ENCODE peak calls at places on chromosome 17, in seven cellular contexts. One of them, this sample, is unnamed.

GRCh38 chr17:3697157-3697515 is 1.2 kb upstream of the P2RX5 start:
- DNase-seq in astrocyte of the cerebellum: no peak
- DNase-seq in ovary: no peak
- DNase-seq in lower leg skin: no peak
- DNase-seq in kidney epithelial cell: no peak
- DNase-seq in HepG2: no peak
- DNase-seq in adrenal gland: no peak
- DNase-seq in this sample: no peak

GRCh38 chr17:55266051-55266957 is 1.5 kb downstream of the HLF start:
- DNase-seq in astrocyte of the cerebellum: no peak
- DNase-seq in ovary: peak
- DNase-seq in lower leg skin: no peak
- DNase-seq in kidney epithelial cell: no peak
- DNase-seq in HepG2: peak
- DNase-seq in adrenal gland: peak
- DNase-seq in this sample: no peak

GRCh38 chr17:29179232-29180036 is 764 bp downstream of the MYO18A start:
- DNase-seq in astrocyte of the cerebellum: no peak
- DNase-seq in ovary: peak
- DNase-seq in lower leg skin: peak
- DNase-seq in kidney epithelial cell: no peak
- DNase-seq in HepG2: peak
- DNase-seq in adrenal gland: no peak
- DNase-seq in this sample: no peak

GRCh38 chr17:50598487-50598886 is 36.2 kb upstream of the ABCC3 start:
- DNase-seq in astrocyte of the cerebellum: no peak
- DNase-seq in ovary: no peak
- DNase-seq in lower leg skin: no peak
- DNase-seq in kidney epithelial cell: no peak
- DNase-seq in HepG2: no peak
- DNase-seq in adrenal gland: no peak
- DNase-seq in this sample: no peak

GRCh38 chr17:43816336-43817320 is 16.3 kb downstream of the MPP3 start:
- DNase-seq in astrocyte of the cerebellum: no peak
- DNase-seq in ovary: no peak
- DNase-seq in lower leg skin: no peak
- DNase-seq in kidney epithelial cell: no peak
- DNase-seq in HepG2: no peak
- DNase-seq in adrenal gland: no peak
- DNase-seq in this sample: no peak

GRCh38 chr17:32323046-32323445 is 18.9 kb downstream of the C17orf75 start:
- DNase-seq in astrocyte of the cerebellum: no peak
- DNase-seq in ovary: no peak
- DNase-seq in lower leg skin: no peak
- DNase-seq in kidney epithelial cell: no peak
- DNase-seq in HepG2: no peak
- DNase-seq in adrenal gland: no peak
- DNase-seq in this sample: no peak

GRCh38 chr17:46820592-46821450 is 2.3 kb upstream of the WNT3 start:
- DNase-seq in astrocyte of the cerebellum: no peak
- DNase-seq in ovary: no peak
- DNase-seq in lower leg skin: no peak
- DNase-seq in kidney epithelial cell: no peak
- DNase-seq in HepG2: no peak
- DNase-seq in adrenal gland: no peak
- DNase-seq in this sample: no peak

GRCh38 chr17:44307387-44308186 is 814 bp upstream of the RUNDC3A start:
- DNase-seq in astrocyte of the cerebellum: no peak
- DNase-seq in ovary: peak
- DNase-seq in lower leg skin: no peak
- DNase-seq in kidney epithelial cell: no peak
- DNase-seq in HepG2: no peak
- DNase-seq in adrenal gland: peak
- DNase-seq in this sample: no peak

GRCh38 chr17:55496094-55496881 is 15.0 kb downstream of the SMIM36 start:
- DNase-seq in astrocyte of the cerebellum: no peak
- DNase-seq in ovary: no peak
- DNase-seq in lower leg skin: no peak
- DNase-seq in kidney epithelial cell: no peak
- DNase-seq in HepG2: peak
- DNase-seq in adrenal gland: no peak
- DNase-seq in this sample: peak

GRCh38 chr17:32915108-32915700 is 12.7 kb upstream of the TMEM98 start:
- DNase-seq in astrocyte of the cerebellum: no peak
- DNase-seq in ovary: no peak
- DNase-seq in lower leg skin: no peak
- DNase-seq in kidney epithelial cell: no peak
- DNase-seq in HepG2: no peak
- DNase-seq in adrenal gland: no peak
- DNase-seq in this sample: no peak

GRCh38 chr17:46944931-46945330 is 22.0 kb downstream of the GOSR2 start:
- DNase-seq in astrocyte of the cerebellum: no peak
- DNase-seq in ovary: no peak
- DNase-seq in lower leg skin: no peak
- DNase-seq in kidney epithelial cell: no peak
- DNase-seq in HepG2: no peak
- DNase-seq in adrenal gland: no peak
- DNase-seq in this sample: no peak

GRCh38 chr17:31558748-31559646 is 167.5 kb downstream of the RAB11FIP4 start:
- DNase-seq in astrocyte of the cerebellum: no peak
- DNase-seq in ovary: peak
- DNase-seq in lower leg skin: peak
- DNase-seq in kidney epithelial cell: no peak
- DNase-seq in HepG2: peak
- DNase-seq in adrenal gland: peak
- DNase-seq in this sample: no peak

GRCh38 chr17:78645421-78646295 is 68.5 kb upstream of the DNAH17 start:
- DNase-seq in astrocyte of the cerebellum: no peak
- DNase-seq in ovary: no peak
- DNase-seq in lower leg skin: peak
- DNase-seq in kidney epithelial cell: no peak
- DNase-seq in HepG2: no peak
- DNase-seq in adrenal gland: peak
- DNase-seq in this sample: no peak

GRCh38 chr17:37458805-37459204 is 30.9 kb upstream of the DUSP14 start:
- DNase-seq in astrocyte of the cerebellum: no peak
- DNase-seq in ovary: no peak
- DNase-seq in lower leg skin: no peak
- DNase-seq in kidney epithelial cell: no peak
- DNase-seq in HepG2: no peak
- DNase-seq in adrenal gland: peak
- DNase-seq in this sample: no peak

GRCh38 chr17:16467044-16467443 is 24.9 kb downstream of the LRRC75A start:
- DNase-seq in astrocyte of the cerebellum: no peak
- DNase-seq in ovary: no peak
- DNase-seq in lower leg skin: no peak
- DNase-seq in kidney epithelial cell: no peak
- DNase-seq in HepG2: no peak
- DNase-seq in adrenal gland: peak
- DNase-seq in this sample: no peak

GRCh38 chr17:45101883-45102811 is 30.2 kb downstream of the PLCD3 start:
- DNase-seq in astrocyte of the cerebellum: no peak
- DNase-seq in ovary: no peak
- DNase-seq in lower leg skin: no peak
- DNase-seq in kidney epithelial cell: no peak
- DNase-seq in HepG2: peak
- DNase-seq in adrenal gland: peak
- DNase-seq in this sample: no peak

GRCh38 chr17:80681215-80681614 is 136.6 kb downstream of the RPTOR start:
- DNase-seq in astrocyte of the cerebellum: no peak
- DNase-seq in ovary: no peak
- DNase-seq in lower leg skin: no peak
- DNase-seq in kidney epithelial cell: no peak
- DNase-seq in HepG2: no peak
- DNase-seq in adrenal gland: no peak
- DNase-seq in this sample: no peak

GRCh38 chr17:30780343-30780742 is 44.1 kb downstream of the CRLF3 start:
- DNase-seq in astrocyte of the cerebellum: no peak
- DNase-seq in ovary: no peak
- DNase-seq in lower leg skin: no peak
- DNase-seq in kidney epithelial cell: no peak
- DNase-seq in HepG2: no peak
- DNase-seq in adrenal gland: no peak
- DNase-seq in this sample: no peak

GRCh38 chr17:34252890-34253525 is 2.1 kb upstream of the CCL2 start:
- DNase-seq in astrocyte of the cerebellum: no peak
- DNase-seq in ovary: no peak
- DNase-seq in lower leg skin: no peak
- DNase-seq in kidney epithelial cell: no peak
- DNase-seq in HepG2: no peak
- DNase-seq in adrenal gland: no peak
- DNase-seq in this sample: peak

GRCh38 chr17:75046583-75047289 is at the start of the genes ATP5PD and KCTD2:
- DNase-seq in astrocyte of the cerebellum: peak
- DNase-seq in ovary: peak
- DNase-seq in lower leg skin: peak
- DNase-seq in kidney epithelial cell: peak
- DNase-seq in HepG2: peak
- DNase-seq in adrenal gland: peak
- DNase-seq in this sample: peak
- TF ChIP-seq CTCF in astrocyte of the cerebellum: no peak
- TF ChIP-seq CTCF in ovary: peak
- TF ChIP-seq CTCF in lower leg skin: no peak
- TF ChIP-seq CTCF in kidney epithelial cell: no peak
- TF ChIP-seq CTCF in HepG2: peak
- TF ChIP-seq CTCF in adrenal gland: no peak
- TF ChIP-seq CTCF in this sample: no peak

GRCh38 chr17:74901353-74902145 is 8.1 kb upstream of the FADS6 start:
- DNase-seq in astrocyte of the cerebellum: no peak
- DNase-seq in ovary: no peak
- DNase-seq in lower leg skin: no peak
- DNase-seq in kidney epithelial cell: no peak
- DNase-seq in HepG2: no peak
- DNase-seq in adrenal gland: no peak
- DNase-seq in this sample: no peak

GRCh38 chr17:74904687-74905409 is 11.4 kb upstream of the FADS6 start:
- DNase-seq in astrocyte of the cerebellum: no peak
- DNase-seq in ovary: no peak
- DNase-seq in lower leg skin: no peak
- DNase-seq in kidney epithelial cell: no peak
- DNase-seq in HepG2: no peak
- DNase-seq in adrenal gland: no peak
- DNase-seq in this sample: no peak

GRCh38 chr17:74903034-74903433 is 9.6 kb upstream of the FADS6 start:
- DNase-seq in astrocyte of the cerebellum: no peak
- DNase-seq in ovary: no peak
- DNase-seq in lower leg skin: no peak
- DNase-seq in kidney epithelial cell: no peak
- DNase-seq in HepG2: no peak
- DNase-seq in adrenal gland: no peak
- DNase-seq in this sample: no peak

GRCh38 chr17:74903671-74904070 is 10.2 kb upstream of the FADS6 start:
- DNase-seq in astrocyte of the cerebellum: no peak
- DNase-seq in ovary: no peak
- DNase-seq in lower leg skin: no peak
- DNase-seq in kidney epithelial cell: no peak
- DNase-seq in HepG2: no peak
- DNase-seq in adrenal gland: no peak
- DNase-seq in this sample: no peak

GRCh38 chr17:74907012-74907411 is 13.6 kb upstream of the FADS6 start:
- DNase-seq in astrocyte of the cerebellum: no peak
- DNase-seq in ovary: no peak
- DNase-seq in lower leg skin: no peak
- DNase-seq in kidney epithelial cell: no peak
- DNase-seq in HepG2: no peak
- DNase-seq in adrenal gland: no peak
- DNase-seq in this sample: no peak
- H3K4me3 ChIP-seq in astrocyte of the cerebellum: no peak
- H3K4me3 ChIP-seq in ovary: no peak
- H3K4me3 ChIP-seq in lower leg skin: no peak
- H3K4me3 ChIP-seq in kidney epithelial cell: no peak
- H3K4me3 ChIP-seq in HepG2: no peak
- H3K4me3 ChIP-seq in adrenal gland: no peak
- H3K4me3 ChIP-seq in this sample: no peak

DNA sequence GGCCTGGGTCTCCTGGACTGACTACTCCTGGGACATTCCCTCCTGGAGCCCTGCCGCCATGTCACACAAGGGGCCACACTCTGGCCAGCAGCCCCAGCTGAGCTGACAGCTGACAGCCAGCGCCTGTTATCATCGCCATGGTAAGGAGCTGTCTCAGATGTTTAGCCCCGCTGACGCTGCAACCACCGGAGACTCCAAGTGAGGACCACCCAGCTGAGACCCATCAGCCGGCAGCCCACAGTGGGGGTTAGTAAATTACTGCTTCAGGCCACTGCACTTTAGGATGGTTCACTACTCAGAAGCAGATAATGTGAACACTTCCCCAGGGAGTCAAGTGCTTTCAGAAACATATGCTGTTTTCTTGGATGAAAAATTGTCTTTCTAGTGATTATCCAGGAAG is 14.6 kb upstream of the SPHK1 start:
- DNase-seq in astrocyte of the cerebellum: no peak
- DNase-seq in ovary: no peak
- DNase-seq in lower leg skin: no peak
- DNase-seq in kidney epithelial cell: no peak
- DNase-seq in HepG2: no peak
- DNase-seq in adrenal gland: no peak
- DNase-seq in this sample: no peak
- TF ChIP-seq CTCF in astrocyte of the cerebellum: no peak
- TF ChIP-seq CTCF in ovary: no peak
- TF ChIP-seq CTCF in lower leg skin: no peak
- TF ChIP-seq CTCF in kidney epithelial cell: no peak
- TF ChIP-seq CTCF in HepG2: no peak
- TF ChIP-seq CTCF in adrenal gland: no peak
- TF ChIP-seq CTCF in this sample: no peak

GRCh38 chr17:72222571-72222970 is 101.8 kb downstream of the SOX9 start:
- DNase-seq in astrocyte of the cerebellum: no peak
- DNase-seq in ovary: no peak
- DNase-seq in lower leg skin: no peak
- DNase-seq in kidney epithelial cell: no peak
- DNase-seq in HepG2: no peak
- DNase-seq in adrenal gland: no peak
- DNase-seq in this sample: no peak

GRCh38 chr17:72226322-72226721 is 105.5 kb downstream of the SOX9 start:
- DNase-seq in astrocyte of the cerebellum: no peak
- DNase-seq in ovary: no peak
- DNase-seq in lower leg skin: no peak
- DNase-seq in kidney epithelial cell: no peak
- DNase-seq in HepG2: no peak
- DNase-seq in adrenal gland: no peak
- DNase-seq in this sample: no peak

GRCh38 chr17:72223816-72224215 is 103.0 kb downstream of the SOX9 start:
- DNase-seq in astrocyte of the cerebellum: no peak
- DNase-seq in ovary: no peak
- DNase-seq in lower leg skin: no peak
- DNase-seq in kidney epithelial cell: peak
- DNase-seq in HepG2: no peak
- DNase-seq in adrenal gland: no peak
- DNase-seq in this sample: no peak

GRCh38 chr17:72219824-72220473 is 99.1 kb downstream of the SOX9 start:
- DNase-seq in astrocyte of the cerebellum: no peak
- DNase-seq in ovary: no peak
- DNase-seq in lower leg skin: no peak
- DNase-seq in kidney epithelial cell: no peak
- DNase-seq in HepG2: no peak
- DNase-seq in adrenal gland: no peak
- DNase-seq in this sample: no peak

DNA sequence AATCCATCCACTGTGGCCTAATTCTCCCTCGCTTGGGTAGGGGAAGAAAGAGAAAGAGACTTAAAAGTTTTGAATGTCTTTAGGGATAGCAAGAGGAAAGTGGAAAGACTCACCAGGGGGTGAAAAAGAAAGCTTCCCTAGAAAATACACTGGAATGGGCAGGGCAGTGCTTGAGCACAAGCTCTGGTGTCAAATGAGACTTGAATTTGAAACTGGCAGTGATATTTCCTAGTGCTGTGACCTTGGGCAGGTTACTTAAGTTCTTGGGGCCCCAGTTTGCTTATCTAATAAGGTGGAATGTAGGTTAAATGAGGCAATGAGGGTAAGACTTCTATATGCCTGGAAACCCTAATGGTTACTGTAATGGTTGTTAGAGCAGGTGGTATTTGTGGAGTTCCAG is 102.2 kb downstream of the SOX9 start:
- DNase-seq in astrocyte of the cerebellum: no peak
- DNase-seq in ovary: no peak
- DNase-seq in lower leg skin: no peak
- DNase-seq in kidney epithelial cell: no peak
- DNase-seq in HepG2: no peak
- DNase-seq in adrenal gland: no peak
- DNase-seq in this sample: no peak
- H3K4me3 ChIP-seq in astrocyte of the cerebellum: no peak
- H3K4me3 ChIP-seq in ovary: no peak
- H3K4me3 ChIP-seq in lower leg skin: no peak
- H3K4me3 ChIP-seq in kidney epithelial cell: no peak
- H3K4me3 ChIP-seq in HepG2: no peak
- H3K4me3 ChIP-seq in adrenal gland: no peak
- H3K4me3 ChIP-seq in this sample: no peak